ENCODE peak calls at places on chromosomes 12 and 14, in six cellular contexts. T is heart right ventricle, G is uterus, K is GM23338, X is tibial nerve, U is breast epithelium. N is an unnamed sample.

GRCh38 chr12:48965447-48965846 is 6.1 kb downstream of the WNT10B start:
- DNase-seq in T (no peak), G (no peak), K (peak; percentile 88), X (no peak), U (no peak), N (no peak)

GRCh38 chr14:62914025-62914424 is 131.2 kb downstream of the KCNH5 start:
- DNase-seq in T (no peak), G (no peak), K (no peak), X (no peak), U (no peak), N (no peak)

GRCh38 chr14:85475113-85475512 is 54.8 kb upstream of the FLRT2 start:
- DNase-seq in T (no peak), G (no peak), K (no peak), X (no peak), U (no peak), N (no peak)

GRCh38 chr12:124231980-124232653 is 62.8 kb upstream of the RFLNA start:
- DNase-seq in T (no peak), G (no peak), K (no peak), X (no peak), U (no peak), N (no peak)

GRCh38 chr14:67562776-67563150 is 29.7 kb downstream of the PLEKHH1 start:
- DNase-seq in T (no peak), G (no peak), K (no peak), X (no peak), U (no peak), N (no peak)

GRCh38 chr12:106138646-106139421 is at the start of gene NUAK1:
- DNase-seq in T (peak; percentile 83), G (peak; percentile 66), K (peak; percentile 78), X (peak; percentile 37), U (no peak), N (peak; percentile 73)

GRCh38 chr12:94186461-94187237 is 38.3 kb downstream of the PLXNC1 start:
- DNase-seq in T (no peak), G (peak; percentile 83), K (peak; percentile 96), X (peak; percentile 56), U (no peak), N (peak; percentile 72)

GRCh38 chr14:71321556-71322315 is 414.5 kb downstream of the PCNX1 start:
- DNase-seq in T (no peak), G (peak; percentile 25), K (peak; percentile 89), X (no peak), U (peak; percentile 55), N (no peak)

GRCh38 chr12:63889236-63889635 is 44.7 kb downstream of the SRGAP1 start:
- DNase-seq in T (no peak), G (no peak), K (no peak), X (no peak), U (no peak), N (no peak)

GRCh38 chr12:47742253-47742825 is 16.3 kb downstream of the RAPGEF3 start:
- DNase-seq in T (peak; percentile 45), G (peak; percentile 53), K (peak; percentile 79), X (no peak), U (no peak), N (no peak)

GRCh38 chr12:58298793-58299192 is 357.4 kb downstream of the ATP23 start:
- DNase-seq in T (no peak), G (no peak), K (no peak), X (no peak), U (no peak), N (no peak)

GRCh38 chr14:103699901-103700752 is 15.1 kb downstream of the XRCC3 start:
- DNase-seq in T (no peak), G (no peak), K (no peak), X (no peak), U (no peak), N (no peak)

GRCh38 chr14:68787235-68787727 is 5.6 kb downstream of the ZFP36L1 start:
- DNase-seq in T (no peak), G (peak; percentile 53), K (peak; percentile 57), X (no peak), U (peak; percentile 73), N (peak; percentile 66)

GRCh38 chr12:114885501-114885900 is 201.5 kb upstream of the TBX3 start:
- DNase-seq in T (no peak), G (no peak), K (no peak), X (no peak), U (no peak), N (no peak)

GRCh38 chr12:71092290-71092689 is 65.5 kb downstream of the TSPAN8 start:
- DNase-seq in T (no peak), G (no peak), K (no peak), X (no peak), U (no peak), N (no peak)

GRCh38 chr14:91945776-91946305 is 1.7 kb downstream of the FBLN5 start:
- DNase-seq in T (no peak), G (no peak), K (no peak), X (no peak), U (no peak), N (peak; percentile 21)

GRCh38 chr14:101006008-101006407 is 102.5 kb upstream of the RTL1 start:
- DNase-seq in T (no peak), G (no peak), K (no peak), X (no peak), U (no peak), N (no peak)

GRCh38 chr12:12506541-12506940 is 56.1 kb downstream of the DUSP16 start:
- DNase-seq in T (peak; percentile 42), G (no peak), K (peak; percentile 36), X (no peak), U (no peak), N (no peak)

GRCh38 chr12:120798696-120799095 is 73.1 kb downstream of the ACADS start:
- DNase-seq in T (no peak), G (no peak), K (no peak), X (no peak), U (no peak), N (no peak)

GRCh38 chr14:61839452-61839851 is 77.2 kb downstream of the SNAPC1 start:
- DNase-seq in T (peak; percentile 8), G (no peak), K (no peak), X (no peak), U (no peak), N (no peak)

GRCh38 chr14:38108681-38109080 is 99.0 kb upstream of the SSTR1 start:
- DNase-seq in T (no peak), G (no peak), K (no peak), X (no peak), U (no peak), N (no peak)

GRCh38 chr14:21999400-21999799 is 325.8 kb upstream of the OR4E1 start:
- DNase-seq in T (no peak), G (no peak), K (no peak), X (no peak), U (no peak), N (no peak)

GRCh38 chr14:50396636-50397460 is at the start of gene CDKL1:
- DNase-seq in T (peak; percentile 44), G (peak; percentile 58), K (peak; percentile 83), X (no peak), U (peak; percentile 29), N (no peak)

GRCh38 chr12:92971869-92972524 is 42.9 kb upstream of the EEA1 start:
- DNase-seq in T (no peak), G (no peak), K (no peak), X (no peak), U (no peak), N (no peak)

DNA sequence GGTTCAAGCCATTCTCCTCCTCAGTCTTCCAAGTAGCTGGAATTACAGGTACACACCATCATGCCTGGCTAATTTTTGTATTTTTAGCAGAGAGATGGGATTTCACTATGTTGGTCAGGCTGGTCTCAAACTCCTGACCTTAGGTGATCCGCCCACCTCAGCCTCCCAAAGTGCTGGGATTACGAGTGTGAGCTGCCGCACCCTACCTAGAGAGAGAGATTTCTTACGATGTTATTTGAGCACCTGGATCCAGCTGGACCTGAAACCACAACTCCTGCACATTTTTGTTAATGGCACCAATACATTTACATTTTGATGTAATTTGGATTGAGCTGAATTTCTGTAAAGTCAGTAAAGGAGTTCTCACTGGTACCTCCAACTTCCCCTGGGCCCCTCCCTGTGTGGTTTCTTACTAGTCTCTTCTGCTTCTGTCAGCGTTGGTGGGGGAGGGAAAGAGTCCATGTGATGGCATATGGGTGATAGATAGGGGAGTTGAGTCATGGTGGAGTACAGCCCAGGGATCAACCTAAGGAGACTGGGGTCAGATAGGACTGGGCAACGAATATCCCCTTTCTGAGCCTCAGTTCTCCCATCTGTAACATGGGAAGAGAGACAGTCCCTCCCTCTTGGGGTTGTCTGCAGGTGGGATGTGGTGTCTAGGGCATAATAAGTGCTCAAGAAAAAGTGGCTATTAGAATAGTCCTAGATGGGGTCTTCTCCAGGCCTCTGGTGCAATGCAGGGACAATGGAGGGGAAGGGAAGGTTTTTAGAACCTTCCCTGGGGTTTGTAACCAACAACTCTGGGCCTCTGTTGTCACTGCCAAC is 83.3 kb upstream of the MED13L start:
- DNase-seq in T (no peak), G (no peak), K (no peak), X (no peak), U (no peak), N (no peak)
- H3K27ac ChIP-seq in T (no peak overlapping the region), G (no peak overlapping the region), K (no peak overlapping the region), X (no peak overlapping the region), U (no peak overlapping the region), N (no peak overlapping the region)

DNA sequence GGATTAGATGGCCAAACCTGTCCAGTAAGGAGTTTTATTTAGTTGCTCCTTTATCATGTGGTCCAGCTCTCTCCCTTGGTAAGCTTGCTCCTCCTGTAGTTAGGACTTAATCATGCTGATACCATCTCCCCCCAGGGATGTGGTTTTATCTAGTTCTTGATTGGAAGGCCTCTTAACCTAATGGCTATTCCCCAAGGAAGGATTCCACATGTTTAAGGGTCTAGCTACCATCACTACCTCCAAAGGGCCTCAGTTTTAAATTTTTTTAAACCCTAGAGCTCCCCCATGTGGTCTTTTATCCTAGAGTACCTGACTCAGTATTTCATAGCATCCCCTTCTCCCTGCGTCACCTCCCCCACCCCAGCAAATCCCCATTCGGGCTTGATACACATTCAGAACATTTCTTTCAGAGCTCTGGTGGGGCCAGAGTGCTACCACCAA is 22.5 kb downstream of the MAP3K12 start:
- DNase-seq in T (no peak), G (no peak), K (peak; percentile 82), X (no peak), U (no peak), N (no peak)
- H3K4me1 ChIP-seq in T (peaks cover 42% of the 10 kb centered on the region), G (peaks cover 19% of the 10 kb centered on the region), K (peaks cover 38% of the 10 kb centered on the region), X (no peaks in the 10 kb centered on the region), U (peaks cover 5% of the 10 kb centered on the region), N (no peaks in the 10 kb centered on the region)

GRCh38 chr12:102910792-102911191 is 6.3 kb downstream of the PAH start:
- DNase-seq in T (no peak), G (no peak), K (no peak), X (no peak), U (no peak), N (no peak)
- H3K4me3 ChIP-seq in T (no peak overlapping the region), G (no peak overlapping the region), K (no peak overlapping the region), X (no peak overlapping the region), U (no peak overlapping the region), N (no peak overlapping the region)

DNA sequence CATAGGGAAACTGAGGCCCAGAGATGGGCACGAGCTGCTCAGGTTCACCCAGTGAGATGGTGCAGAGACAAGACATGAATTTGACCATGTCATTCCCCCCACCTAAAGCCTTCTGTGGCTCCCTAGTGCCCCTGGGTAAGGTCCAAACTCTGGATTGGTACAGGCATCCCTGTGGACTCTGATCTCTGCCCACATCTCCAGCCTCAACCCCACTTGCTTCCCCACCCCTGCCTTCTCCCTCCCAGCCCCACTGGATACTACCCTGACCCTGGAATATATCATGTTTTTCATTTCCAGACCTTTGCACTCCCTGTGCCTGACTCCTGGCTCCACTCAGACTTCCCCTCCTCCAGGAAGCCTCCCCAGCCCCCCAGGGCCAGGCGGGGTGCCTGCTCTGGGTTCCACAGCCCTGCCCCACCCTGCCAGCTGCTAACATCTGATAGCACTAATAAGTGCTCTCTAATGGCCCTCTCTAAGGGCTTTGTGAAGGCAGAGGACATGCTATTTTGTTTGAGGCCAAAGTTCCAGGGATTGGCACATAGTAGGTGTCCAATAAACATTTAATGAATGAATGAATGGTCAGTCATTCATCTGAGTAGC is 1.1 kb upstream of the SDSL start:
- DNase-seq in T (no peak), G (no peak), K (no peak), X (no peak), U (no peak), N (no peak)
- H3K27ac ChIP-seq in T (no peak overlapping the region), G (no peak overlapping the region), K (no peak overlapping the region), X (no peak overlapping the region), U (no peak overlapping the region), N (no peak overlapping the region)

N was measured in right atrium auricular region.